ENCODE peak calls at places on chromosomes 13 and 19, in four cellular contexts. W is cardiac muscle cell; E is naive thymus-derived CD4-positive, alpha-beta T cell; L is IMR-90. A is an unnamed sample.

GRCh38 chr13:52806029-52806428 is 42.4 kb downstream of the PCDH8 start:
- DNase-seq in W (no peak), E (no peak), L (no peak), A (no peak)

GRCh38 chr19:18736415-18737336 is 53.2 kb downstream of the CRTC1 start:
- DNase-seq in W (no peak), E (no peak), L (no peak), A (no peak)

GRCh38 chr13:89163081-89163480 is 1491.9 kb downstream of the SLITRK5 start:
- DNase-seq in W (no peak), E (no peak), L (no peak), A (no peak)

GRCh38 chr19:45099465-45100201 is 6.7 kb downstream of the PPP1R37 start:
- DNase-seq in W (no peak), E (no peak), L (peak; percentile 46), A (no peak)

GRCh38 chr13:110523838-110524237 is 37.7 kb downstream of the RAB20 start:
- DNase-seq in W (no peak), E (no peak), L (no peak), A (no peak)

GRCh38 chr19:35868172-35868822 is at the start of gene APLP1:
- DNase-seq in W (peak; percentile 84), E (peak; percentile 40), L (no peak), A (peak; percentile 43)

GRCh38 chr13:103371271-103371670 is 305.1 kb upstream of the SLC10A2 start:
- DNase-seq in W (no peak), E (no peak), L (no peak), A (no peak)

GRCh38 chr19:36819130-36819630 is 19.0 kb downstream of the ZNF790 start:
- DNase-seq in W (no peak), E (no peak), L (no peak), A (no peak)

GRCh38 chr13:36685912-36686311 is 12.1 kb downstream of the SERTM1 start:
- DNase-seq in W (no peak), E (no peak), L (peak; percentile 6), A (no peak)

GRCh38 chr13:113526466-113527220 is 36.1 kb upstream of the DCUN1D2 start:
- DNase-seq in W (no peak), E (no peak), L (no peak), A (no peak)
- H3K36me3 ChIP-seq in W (peaks cover 18% of the 10 kb centered on the region), E (no peaks in the 10 kb centered on the region), L (peaks cover 54% of the 10 kb centered on the region), A (peaks cover 4% of the 10 kb centered on the region)

DNA sequence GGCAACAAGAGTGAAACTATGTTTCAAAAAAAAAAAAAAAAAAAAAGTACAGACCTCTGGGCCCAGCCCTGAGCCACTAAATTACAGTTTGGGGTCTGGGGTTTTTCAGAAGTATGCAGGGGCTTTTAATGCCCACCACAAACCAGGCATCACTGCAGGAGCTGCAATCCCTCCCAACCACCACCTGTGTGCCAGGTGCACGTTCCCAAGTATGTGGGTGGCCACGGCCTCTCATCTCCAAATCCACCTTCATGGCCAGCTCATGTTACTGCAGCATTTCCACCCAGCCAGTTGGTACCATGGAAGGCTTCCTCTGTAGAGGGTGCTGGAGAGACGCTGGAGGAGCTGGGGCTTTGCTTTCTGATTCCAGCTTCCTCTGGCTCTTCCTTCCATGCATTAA is 26.5 kb downstream of the CEP89 start:
- DNase-seq in W (no peak), E (no peak), L (no peak), A (no peak)
- H3K36me3 ChIP-seq in W (peaks cover 24% of the 10 kb centered on the region), E (no peaks in the 10 kb centered on the region), L (peaks cover 42% of the 10 kb centered on the region), A (peaks cover 7% of the 10 kb centered on the region)

GRCh38 chr19:10113592-10113963 is 2.1 kb downstream of the P2RY11 start:
- DNase-seq in W (no peak), E (no peak), L (no peak), A (no peak)

GRCh38 chr19:10112895-10113591 is 1.6 kb downstream of the P2RY11 start:
- DNase-seq in W (peak; percentile 24), E (peak; percentile 54), L (no peak), A (peak; percentile 69)

GRCh38 chr19:10110972-10111317 is 548 bp upstream of the P2RY11 start:
- DNase-seq in W (no peak), E (no peak), L (no peak), A (no peak)

GRCh38 chr19:10111405-10111811 is at the start of gene P2RY11:
- DNase-seq in W (no peak), E (no peak), L (no peak), A (no peak)

DNA sequence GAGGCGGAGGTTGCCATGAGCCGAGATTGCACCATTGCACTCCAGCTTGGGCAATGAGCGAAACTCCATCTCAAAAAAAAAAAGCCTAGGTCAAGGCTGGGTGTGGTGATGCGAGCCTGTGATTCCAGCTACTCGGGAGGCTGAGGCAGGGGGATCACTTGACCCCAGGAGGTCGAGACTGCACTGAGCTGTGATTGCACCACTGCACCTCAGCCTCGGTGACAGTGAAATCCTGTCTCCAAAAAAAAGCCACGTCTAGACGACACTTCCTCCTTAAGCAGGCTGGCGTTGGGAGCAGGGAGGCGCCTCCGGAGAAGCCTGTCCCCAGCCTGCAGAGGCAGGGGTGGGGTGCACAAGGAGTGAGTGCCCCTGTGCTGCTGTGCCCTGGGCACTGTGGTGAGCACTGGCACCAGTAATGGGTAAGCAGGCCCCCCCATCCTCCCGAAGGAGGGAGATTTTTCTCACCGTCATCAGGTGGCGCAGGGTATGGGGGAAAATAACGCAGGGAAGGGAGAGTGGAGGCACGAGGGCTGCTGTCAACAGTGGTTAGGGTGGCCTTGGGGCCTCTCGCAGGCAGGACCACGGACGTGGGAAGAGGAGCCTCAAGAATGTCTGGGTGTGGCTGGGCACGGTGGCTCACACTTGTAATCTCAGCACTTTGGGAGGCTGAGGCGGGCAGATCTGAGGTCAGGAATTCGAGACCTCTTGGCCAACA is 701 bp downstream of the P2RY11 start:
- DNase-seq in W (no peak), E (no peak), L (no peak), A (peak; percentile 72)
- H3K36me3 ChIP-seq in W (peaks cover 53% of the 10 kb centered on the region), E (peaks cover 37% of the 10 kb centered on the region), L (peaks cover 67% of the 10 kb centered on the region), A (peaks cover 65% of the 10 kb centered on the region)

GRCh38 chr19:16404396-16404795 is 67.4 kb downstream of the EPS15L1 start:
- DNase-seq in W (no peak), E (no peak), L (no peak), A (no peak)
- H3K36me3 ChIP-seq in W (peaks cover 42% of the 10 kb centered on the region), E (no peaks in the 10 kb centered on the region), L (peaks cover 58% of the 10 kb centered on the region), A (peaks cover 37% of the 10 kb centered on the region)

DNA sequence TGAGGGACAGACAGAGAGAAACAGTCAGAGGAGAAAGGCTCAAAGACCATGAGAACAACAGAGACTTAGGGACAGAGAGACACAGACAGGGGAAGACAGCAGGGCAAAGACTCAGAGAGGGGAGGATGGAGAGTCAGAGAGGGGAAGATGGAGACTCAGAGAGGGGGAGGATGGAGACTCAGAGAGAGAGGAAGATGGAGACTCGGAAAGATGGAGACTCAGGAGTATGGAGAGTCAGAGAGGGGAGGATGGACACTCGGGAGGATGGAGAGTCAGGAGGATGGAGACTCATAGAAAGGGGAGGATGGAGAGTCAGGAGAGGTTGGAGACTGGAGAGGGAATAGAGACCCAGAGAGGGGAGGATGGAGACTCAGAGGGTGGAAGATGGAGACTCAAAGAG is 689 bp downstream of the SPACA6 start:
- DNase-seq in W (no peak), E (no peak), L (no peak), A (no peak)
- H3K36me3 ChIP-seq in W (peaks cover 16% of the 10 kb centered on the region), E (no peaks in the 10 kb centered on the region), L (peaks cover 56% of the 10 kb centered on the region), A (no peaks in the 10 kb centered on the region)

GRCh38 chr13:107874456-107874855 is 340.9 kb downstream of the LIG4 start:
- DNase-seq in W (no peak), E (no peak), L (no peak), A (no peak)
- H3K36me3 ChIP-seq in W (no peaks in the 10 kb centered on the region), E (no peaks in the 10 kb centered on the region), L (no peaks in the 10 kb centered on the region), A (no peaks in the 10 kb centered on the region)

GRCh38 chr13:30872195-30872594 is 33.9 kb upstream of the MEDAG start:
- DNase-seq in W (no peak), E (no peak), L (no peak), A (no peak)
- H3K36me3 ChIP-seq in W (no peaks in the 10 kb centered on the region), E (no peaks in the 10 kb centered on the region), L (no peaks in the 10 kb centered on the region), A (no peaks in the 10 kb centered on the region)

DNA sequence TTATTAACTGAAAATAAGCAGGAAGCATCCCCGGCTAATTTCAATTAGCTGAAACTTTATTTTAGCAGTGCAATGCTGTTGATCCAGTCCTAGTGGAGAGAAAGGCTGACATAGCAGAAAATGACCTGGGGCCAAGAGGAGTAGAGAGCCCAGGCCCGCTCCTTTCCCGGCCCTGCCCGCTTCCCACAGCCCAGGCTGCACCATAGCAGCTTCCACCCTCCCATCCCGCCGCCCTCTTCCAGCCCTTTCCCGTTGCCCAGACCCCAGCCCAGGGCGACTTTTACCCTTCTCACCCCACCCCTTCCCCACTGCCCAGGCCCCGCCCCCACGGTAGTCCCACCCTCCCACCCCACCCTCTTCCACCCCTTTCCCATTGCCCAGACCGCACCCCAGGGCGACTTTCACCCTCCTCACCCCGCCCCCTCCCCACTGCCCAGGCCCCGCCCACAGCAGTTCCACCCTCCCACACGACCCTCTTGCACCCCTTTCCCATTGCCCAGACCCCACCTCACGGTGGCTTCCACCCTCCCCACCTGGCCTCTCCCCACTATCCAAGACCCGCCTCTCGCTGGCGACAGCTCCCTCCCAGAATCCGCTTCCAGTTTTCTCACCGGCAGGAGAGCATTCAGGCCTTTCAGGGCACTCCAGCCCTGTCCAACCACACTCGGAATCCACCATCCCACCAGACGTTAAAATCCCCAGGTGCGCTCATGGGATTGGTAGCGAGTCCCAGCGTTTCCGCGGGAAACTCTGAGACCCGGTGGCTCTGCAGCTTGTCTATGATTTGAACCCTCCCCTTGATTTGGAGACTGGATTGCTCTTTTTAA is 8.3 kb downstream of the ZNF160 start:
- DNase-seq in W (peak; percentile 13), E (no peak), L (no peak), A (no peak)
- H3K36me3 ChIP-seq in W (peaks cover 9% of the 10 kb centered on the region), E (peaks cover 5% of the 10 kb centered on the region), L (peaks cover 40% of the 10 kb centered on the region), A (peaks cover 31% of the 10 kb centered on the region)

GRCh38 chr13:113202912-113203311 is 5.6 kb downstream of the PCID2 start:
- DNase-seq in W (no peak), E (no peak), L (no peak), A (no peak)

GRCh38 chr13:113192902-113193301 is 15.6 kb downstream of the PCID2 start:
- DNase-seq in W (no peak), E (no peak), L (peak; percentile 88), A (no peak)

GRCh38 chr13:113192279-113192678 is 16.2 kb downstream of the PCID2 start:
- DNase-seq in W (no peak), E (no peak), L (peak; percentile 29), A (no peak)

GRCh38 chr13:113195360-113195759 is 13.1 kb downstream of the PCID2 start:
- DNase-seq in W (no peak), E (no peak), L (no peak), A (no peak)

GRCh38 chr13:113196970-113197737 is 11.3 kb downstream of the PCID2 start:
- DNase-seq in W (no peak), E (no peak), L (no peak), A (no peak)
- H3K36me3 ChIP-seq in W (peaks cover 52% of the 10 kb centered on the region), E (peaks cover 28% of the 10 kb centered on the region), L (peaks cover 36% of the 10 kb centered on the region), A (peaks cover 50% of the 10 kb centered on the region)

GRCh38 chr13:113633485-113633873 is 24.5 kb downstream of the ATP4B start:
- DNase-seq in W (no peak), E (no peak), L (no peak), A (no peak)
- H3K36me3 ChIP-seq in W (peaks cover 36% of the 10 kb centered on the region), E (no peaks in the 10 kb centered on the region), L (peaks cover 68% of the 10 kb centered on the region), A (peaks cover 21% of the 10 kb centered on the region)

A was measured in CD8-positive, alpha-beta T cell.